ENCODE peak calls at places on chromosomes 6 and 20, in four cellular contexts. O is IMR-90, W is mesendoderm, Z is H1. C is an unnamed sample.

GRCh38 chr6:145213614-145214013 is 521.7 kb downstream of the EPM2A start:
- DNase-seq in O (no peak), W (no peak), Z (no peak), C (no peak)

GRCh38 chr6:75922226-75922625 is 150.2 kb downstream of the IMPG1 start:
- DNase-seq in O (peak; percentile 39), W (peak; percentile 25), Z (no peak), C (no peak)

GRCh38 chr20:57264151-57264792 is 2.2 kb downstream of the BMP7 start:
- DNase-seq in O (no peak), W (peak; percentile 75), Z (no peak), C (no peak)

GRCh38 chr6:47485083-47485482 is 7.5 kb downstream of the CD2AP start:
- DNase-seq in O (no peak), W (no peak), Z (no peak), C (no peak)

GRCh38 chr6:13013681-13014550 is 297.3 kb downstream of the PHACTR1 start:
- DNase-seq in O (no peak), W (peak; percentile 36), Z (peak; percentile 72), C (peak; percentile 39)

GRCh38 chr20:14989891-14990290 is 652.5 kb upstream of the FLRT3 start:
- DNase-seq in O (no peak), W (no peak), Z (no peak), C (no peak)

GRCh38 chr6:155093430-155093829 is 98.3 kb downstream of the TIAM2 start:
- DNase-seq in O (no peak), W (no peak), Z (no peak), C (no peak)

GRCh38 chr6:112802154-112802553 is 455.0 kb downstream of the RFPL4B start:
- DNase-seq in O (peak; percentile 96), W (no peak), Z (no peak), C (no peak)

GRCh38 chr6:24883618-24884017 is 52.1 kb downstream of the RIPOR2 start:
- DNase-seq in O (peak; percentile 93), W (no peak), Z (no peak), C (no peak)

GRCh38 chr20:13284830-13285229 is 63.8 kb downstream of the ISM1 start:
- DNase-seq in O (no peak), W (no peak), Z (no peak), C (no peak)

GRCh38 chr6:99151634-99152344 is 197.7 kb downstream of the FAXC start:
- DNase-seq in O (peak; percentile 28), W (peak; percentile 76), Z (peak; percentile 89), C (peak; percentile 78)

GRCh38 chr6:44504321-44504761 is 116.8 kb downstream of the CDC5L start:
- DNase-seq in O (no peak), W (no peak), Z (peak; percentile 1), C (peak; percentile 10)

GRCh38 chr6:44505751-44506150 is 118.2 kb downstream of the CDC5L start:
- DNase-seq in O (no peak), W (no peak), Z (peak; percentile 16), C (no peak)

GRCh38 chr6:44500074-44500473 is 112.6 kb downstream of the CDC5L start:
- DNase-seq in O (no peak), W (no peak), Z (peak; percentile 29), C (peak; percentile 8)

GRCh38 chr6:44507014-44507413 is 119.5 kb downstream of the CDC5L start:
- DNase-seq in O (no peak), W (no peak), Z (no peak), C (no peak)

DNA sequence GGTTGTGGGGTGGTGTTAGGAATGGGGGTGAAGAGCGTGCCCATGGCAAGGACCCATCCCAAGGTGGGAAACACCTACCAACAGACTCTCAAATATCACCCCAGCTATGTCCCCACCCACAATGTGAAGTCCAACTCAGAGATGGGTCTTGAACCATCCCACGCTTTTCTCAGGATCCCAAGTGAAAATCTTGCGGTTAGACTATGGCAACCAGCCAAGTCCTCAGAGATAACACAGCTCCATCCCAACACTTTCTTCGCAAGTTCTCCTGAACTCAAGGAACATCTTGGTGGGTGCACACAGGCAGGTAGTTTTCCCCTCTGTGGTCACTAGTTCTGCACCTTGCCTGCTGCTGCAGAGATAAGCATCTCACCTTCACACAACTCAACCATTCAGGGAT is 116.0 kb downstream of the CDC5L start:
- DNase-seq in O (no peak), W (no peak), Z (no peak), C (no peak)
- H3K18ac ChIP-seq in O (no peak overlapping the region), W (no peak overlapping the region), Z (no peak overlapping the region), C (no peak overlapping the region)

DNA sequence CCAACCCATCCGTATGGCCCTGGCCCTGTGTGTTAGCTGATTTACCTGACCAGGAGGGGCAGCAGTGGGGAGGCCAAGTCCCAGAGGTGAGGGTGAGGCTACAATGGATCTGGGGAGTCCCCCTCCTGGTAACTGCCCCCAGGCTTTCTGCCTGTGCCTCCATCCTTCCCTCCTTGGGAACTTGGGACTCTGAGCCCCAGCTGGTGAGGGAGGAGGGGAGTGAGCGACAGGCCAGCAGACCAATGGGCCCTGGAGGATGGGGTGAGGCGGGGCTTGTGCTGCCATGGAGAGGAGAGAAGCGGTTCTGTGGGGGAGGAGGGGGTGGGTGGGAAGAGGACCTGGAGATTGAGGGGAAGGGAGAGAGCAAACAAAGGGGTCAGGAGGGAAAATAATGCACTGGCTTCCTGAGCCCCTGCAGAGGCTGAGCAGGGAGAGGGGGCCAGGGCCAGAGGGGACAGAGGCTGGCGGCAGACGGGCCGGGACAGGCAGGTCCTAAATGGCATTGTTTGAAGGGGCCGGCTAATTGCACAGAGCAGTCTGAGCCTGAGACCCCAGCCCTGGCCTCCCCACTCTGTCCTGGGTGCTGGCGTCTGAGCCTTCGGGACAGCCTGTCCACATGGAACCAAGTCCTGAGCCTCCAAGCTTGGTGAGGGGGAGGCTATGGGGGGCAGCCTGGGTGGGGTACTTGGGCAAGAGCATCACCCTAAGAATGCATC is 17.5 kb downstream of the DNMT3B start:
- DNase-seq in O (no peak), W (peak; percentile 70), Z (peak; percentile 86), C (peak; percentile 74)
- H4K5ac ChIP-seq in O (no peak overlapping the region), W (no peak overlapping the region), Z (no peak overlapping the region), C (no peak overlapping the region)

DNA sequence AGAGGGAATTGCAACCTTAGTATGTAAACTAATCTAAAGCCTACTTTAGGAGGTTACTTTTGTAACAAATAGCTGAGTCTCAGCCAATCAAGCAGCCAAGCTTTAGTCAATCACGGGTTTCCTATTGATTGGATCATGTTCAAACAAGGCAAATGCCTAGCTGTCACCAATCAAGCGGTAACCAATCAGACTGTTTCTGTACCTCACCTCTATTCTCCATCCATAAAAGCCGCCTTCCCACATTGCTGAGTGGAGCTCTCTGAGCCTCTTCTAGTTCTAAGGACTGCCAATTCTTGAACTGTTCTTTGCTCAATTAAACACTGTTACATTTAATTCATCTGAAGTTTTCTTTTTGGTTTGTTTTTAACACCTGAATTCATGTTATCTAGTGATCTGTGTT is 148.4 kb upstream of the BMP5 start:
- DNase-seq in O (no peak), W (no peak), Z (no peak), C (no peak)
- H3K23ac ChIP-seq in O (no peak overlapping the region), W (no peak overlapping the region), Z (no peak overlapping the region), C (no peak overlapping the region)

GRCh38 chr20:1377341-1377871 is 15.4 kb downstream of the FKBP1A start:
- DNase-seq in O (no peak), W (no peak), Z (no peak), C (no peak)
- H3K18ac ChIP-seq in O (no peak overlapping the region), W (no peak overlapping the region), Z (no peak overlapping the region), C (no peak overlapping the region)

GRCh38 chr20:34643919-34644318 is 33.0 kb downstream of the PIGU start:
- DNase-seq in O (peak; percentile 91), W (no peak), Z (no peak), C (no peak)

GRCh38 chr20:34642009-34642408 is 34.9 kb downstream of the PIGU start:
- DNase-seq in O (no peak), W (no peak), Z (no peak), C (no peak)

GRCh38 chr20:34644951-34645350 is 31.9 kb downstream of the PIGU start:
- DNase-seq in O (no peak), W (no peak), Z (no peak), C (no peak)

GRCh38 chr20:34647737-34648136 is 29.2 kb downstream of the PIGU start:
- DNase-seq in O (no peak), W (no peak), Z (no peak), C (no peak)

GRCh38 chr20:34644345-34644744 is 32.5 kb downstream of the PIGU start:
- DNase-seq in O (no peak), W (no peak), Z (no peak), C (no peak)
- H4K5ac ChIP-seq in O (no peak overlapping the region), W (no peak overlapping the region), Z (no peak overlapping the region), C (no peak overlapping the region)

DNA sequence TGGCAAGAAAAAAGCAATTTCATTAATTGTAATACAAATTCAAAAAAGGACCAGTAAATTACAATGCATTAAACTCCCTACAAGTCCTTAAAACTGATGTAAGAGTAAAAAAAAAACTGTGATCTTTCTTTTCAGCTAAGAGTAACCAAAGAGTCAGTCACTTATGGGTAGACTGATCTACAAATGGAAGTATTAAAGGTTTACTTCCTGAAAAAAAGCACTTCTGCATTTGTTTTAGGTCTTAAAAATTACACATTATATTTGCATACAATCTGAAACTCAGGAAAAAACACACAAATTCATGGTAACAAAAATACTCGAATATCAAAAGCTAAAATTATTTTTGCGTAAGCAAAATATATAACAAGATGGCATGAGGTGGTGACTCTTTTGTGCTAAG is 23.5 kb downstream of the USP49 start:
- DNase-seq in O (no peak), W (no peak), Z (no peak), C (no peak)
- H3K23ac ChIP-seq in O (no peak overlapping the region), W (no peak overlapping the region), Z (no peak overlapping the region), C (no peak overlapping the region)

C was measured in H9.